ENCODE peak calls at places on chromosomes 13 and 19, in four cellular contexts. S is KG1, W is amniotic stem cell, R is heart left ventricle. X is an unnamed sample.

GRCh38 chr13:25421602-25422001 is 49.8 kb downstream of the ATP8A2 start:
- DNase-seq in R (no peak), W (no peak), S (no peak), X (no peak)

GRCh38 chr13:98462241-98462882 is 114.5 kb downstream of the STK24 start:
- DNase-seq in W (no peak), S (no peak), R (no peak), X (no peak)

GRCh38 chr13:67285611-67286010 is 55.5 kb upstream of the PCDH9 start:
- DNase-seq in W (no peak), R (no peak), S (no peak), X (no peak)

GRCh38 chr19:4723465-4724251 is at the start of gene DPP9:
- DNase-seq in R (peak), S (peak), W (peak), X (peak)

GRCh38 chr13:31987535-31988170 is 43.9 kb upstream of the FRY start:
- DNase-seq in R (no peak), S (no peak), W (no peak), X (no peak)

GRCh38 chr13:99873832-99874430 is 97.6 kb downstream of the ZIC5 start:
- DNase-seq in R (no peak), W (no peak), S (no peak), X (no peak)

GRCh38 chr13:46100191-46100877 is 4.5 kb downstream of the CPB2 start:
- DNase-seq in S (no peak), R (no peak), W (no peak), X (no peak)

GRCh38 chr13:35888327-35888940 is 242.7 kb downstream of the DCLK1 start:
- DNase-seq in W (no peak), S (no peak), R (no peak), X (no peak)

GRCh38 chr13:112098699-112099098 is 31.8 kb downstream of the SOX1 start:
- DNase-seq in S (no peak), R (no peak), W (no peak), X (no peak)

GRCh38 chr13:113947321-113948033 is 26.4 kb downstream of the C13orf46 start:
- DNase-seq in R (peak), S (no peak), W (no peak), X (peak)

GRCh38 chr19:46131485-46132143 is 7.1 kb upstream of the IGFL3 start:
- DNase-seq in R (no peak), W (no peak), S (no peak), X (no peak)

GRCh38 chr19:13154241-13154778 is 4.1 kb downstream of the IER2 start:
- DNase-seq in R (peak), S (no peak), W (peak), X (peak)

GRCh38 chr13:101763191-101763590 is 310.7 kb downstream of the ITGBL1 start:
- DNase-seq in W (no peak), R (no peak), S (no peak), X (no peak)

GRCh38 chr13:51698352-51698751 is 105.6 kb downstream of the DHRS12 start:
- DNase-seq in W (no peak), S (no peak), R (no peak), X (no peak)

GRCh38 chr19:48244289-48244688 is 11.4 kb downstream of the CARD8 start:
- DNase-seq in W (no peak), S (peak), R (no peak), X (no peak)

GRCh38 chr19:24073807-24074206 is 13.2 kb upstream of the ZNF254 start:
- DNase-seq in W (no peak), R (no peak), S (no peak), X (no peak)

GRCh38 chr19:37303591-37304171 is 67.2 kb upstream of the ZNF527 start:
- DNase-seq in S (no peak), W (no peak), R (no peak), X (no peak)

X was measured in GM04504.